ENCODE peak calls at places on chromosomes 12 and 14, in seven cellular contexts. One of them, this sample, is unnamed.

GRCh38 chr14:72810201-72810600 is 83.7 kb downstream of the DPF3 start:
- DNase-seq in IMR-90: no peak
- DNase-seq in neuronal stem cell: no peak
- DNase-seq in mesenchymal stem cell: no peak
- DNase-seq in mesendoderm: no peak
- DNase-seq in trophoblast cell: no peak
- DNase-seq in H1: no peak
- DNase-seq in this sample: no peak

GRCh38 chr12:18462437-18462836 is 201.1 kb downstream of the PIK3C2G start:
- DNase-seq in IMR-90: peak
- DNase-seq in neuronal stem cell: no peak
- DNase-seq in mesenchymal stem cell: no peak
- DNase-seq in mesendoderm: no peak
- DNase-seq in trophoblast cell: no peak
- DNase-seq in H1: no peak
- DNase-seq in this sample: no peak

GRCh38 chr12:63967358-63967757 is 122.9 kb downstream of the SRGAP1 start:
- DNase-seq in IMR-90: peak
- DNase-seq in neuronal stem cell: no peak
- DNase-seq in mesenchymal stem cell: no peak
- DNase-seq in mesendoderm: peak
- DNase-seq in trophoblast cell: no peak
- DNase-seq in H1: no peak
- DNase-seq in this sample: no peak

GRCh38 chr12:49809369-49810158 is 18.6 kb downstream of the NCKAP5L start:
- DNase-seq in IMR-90: no peak
- DNase-seq in neuronal stem cell: peak
- DNase-seq in mesenchymal stem cell: peak
- DNase-seq in mesendoderm: peak
- DNase-seq in trophoblast cell: no peak
- DNase-seq in H1: no peak
- DNase-seq in this sample: no peak

GRCh38 chr12:124544311-124544970 is 23.0 kb downstream of the NCOR2 start:
- DNase-seq in IMR-90: no peak
- DNase-seq in neuronal stem cell: no peak
- DNase-seq in mesenchymal stem cell: peak
- DNase-seq in mesendoderm: no peak
- DNase-seq in trophoblast cell: no peak
- DNase-seq in H1: no peak
- DNase-seq in this sample: no peak

GRCh38 chr12:40375076-40375475 is 150.3 kb downstream of the LRRK2 start:
- DNase-seq in IMR-90: peak
- DNase-seq in neuronal stem cell: no peak
- DNase-seq in mesenchymal stem cell: no peak
- DNase-seq in mesendoderm: peak
- DNase-seq in trophoblast cell: no peak
- DNase-seq in H1: no peak
- DNase-seq in this sample: no peak

GRCh38 chr12:14955876-14956811 is 5.3 kb downstream of the ARHGDIB start:
- DNase-seq in IMR-90: no peak
- DNase-seq in neuronal stem cell: no peak
- DNase-seq in mesenchymal stem cell: no peak
- DNase-seq in mesendoderm: no peak
- DNase-seq in trophoblast cell: no peak
- DNase-seq in H1: no peak
- DNase-seq in this sample: no peak

GRCh38 chr14:104297721-104298401 is 159.5 kb downstream of the KIF26A start:
- DNase-seq in IMR-90: no peak
- DNase-seq in neuronal stem cell: no peak
- DNase-seq in mesenchymal stem cell: no peak
- DNase-seq in mesendoderm: no peak
- DNase-seq in trophoblast cell: no peak
- DNase-seq in H1: no peak
- DNase-seq in this sample: no peak

GRCh38 chr14:28902930-28903329 is 136.3 kb downstream of the FOXG1 start:
- DNase-seq in IMR-90: no peak
- DNase-seq in neuronal stem cell: no peak
- DNase-seq in mesenchymal stem cell: no peak
- DNase-seq in mesendoderm: no peak
- DNase-seq in trophoblast cell: no peak
- DNase-seq in H1: no peak
- DNase-seq in this sample: no peak
- H3K4ac ChIP-seq in IMR-90: no peak
- H3K4ac ChIP-seq in neuronal stem cell: no peak
- H3K4ac ChIP-seq in mesenchymal stem cell: no peak
- H3K4ac ChIP-seq in mesendoderm: no peak
- H3K4ac ChIP-seq in trophoblast cell: no peak
- H3K4ac ChIP-seq in H1: no peak
- H3K4ac ChIP-seq in this sample: no peak

GRCh38 chr12:130956009-130956408 is 2.3 kb downstream of the ADGRD1 start:
- DNase-seq in IMR-90: no peak
- DNase-seq in neuronal stem cell: no peak
- DNase-seq in mesenchymal stem cell: no peak
- DNase-seq in mesendoderm: no peak
- DNase-seq in trophoblast cell: no peak
- DNase-seq in H1: no peak
- DNase-seq in this sample: no peak
- H2BK5ac ChIP-seq in IMR-90: no peak
- H2BK5ac ChIP-seq in neuronal stem cell: no peak
- H2BK5ac ChIP-seq in mesenchymal stem cell: no peak
- H2BK5ac ChIP-seq in mesendoderm: no peak
- H2BK5ac ChIP-seq in trophoblast cell: no peak
- H2BK5ac ChIP-seq in H1: no peak
- H2BK5ac ChIP-seq in this sample: no peak

GRCh38 chr12:5637698-5638097 is 205.8 kb downstream of the NTF3 start:
- DNase-seq in IMR-90: no peak
- DNase-seq in neuronal stem cell: no peak
- DNase-seq in mesenchymal stem cell: no peak
- DNase-seq in mesendoderm: no peak
- DNase-seq in trophoblast cell: no peak
- DNase-seq in H1: no peak
- DNase-seq in this sample: no peak
- H3K4ac ChIP-seq in IMR-90: no peak
- H3K4ac ChIP-seq in neuronal stem cell: no peak
- H3K4ac ChIP-seq in mesenchymal stem cell: no peak
- H3K4ac ChIP-seq in mesendoderm: no peak
- H3K4ac ChIP-seq in trophoblast cell: no peak
- H3K4ac ChIP-seq in H1: no peak
- H3K4ac ChIP-seq in this sample: no peak

GRCh38 chr14:39107624-39108023 is 4.6 kb upstream of the SEC23A start:
- DNase-seq in IMR-90: peak
- DNase-seq in neuronal stem cell: no peak
- DNase-seq in mesenchymal stem cell: peak
- DNase-seq in mesendoderm: peak
- DNase-seq in trophoblast cell: no peak
- DNase-seq in H1: no peak
- DNase-seq in this sample: no peak
- H2BK5ac ChIP-seq in IMR-90: no peak
- H2BK5ac ChIP-seq in neuronal stem cell: no peak
- H2BK5ac ChIP-seq in mesenchymal stem cell: no peak
- H2BK5ac ChIP-seq in mesendoderm: no peak
- H2BK5ac ChIP-seq in trophoblast cell: no peak
- H2BK5ac ChIP-seq in H1: no peak
- H2BK5ac ChIP-seq in this sample: no peak

GRCh38 chr12:716506-716905 is 35.9 kb upstream of the WNK1 start:
- DNase-seq in IMR-90: no peak
- DNase-seq in neuronal stem cell: no peak
- DNase-seq in mesenchymal stem cell: peak
- DNase-seq in mesendoderm: peak
- DNase-seq in trophoblast cell: no peak
- DNase-seq in H1: no peak
- DNase-seq in this sample: no peak
- H3K4ac ChIP-seq in IMR-90: no peak
- H3K4ac ChIP-seq in neuronal stem cell: no peak
- H3K4ac ChIP-seq in mesenchymal stem cell: no peak
- H3K4ac ChIP-seq in mesendoderm: no peak
- H3K4ac ChIP-seq in trophoblast cell: no peak
- H3K4ac ChIP-seq in H1: no peak
- H3K4ac ChIP-seq in this sample: no peak

DNA sequence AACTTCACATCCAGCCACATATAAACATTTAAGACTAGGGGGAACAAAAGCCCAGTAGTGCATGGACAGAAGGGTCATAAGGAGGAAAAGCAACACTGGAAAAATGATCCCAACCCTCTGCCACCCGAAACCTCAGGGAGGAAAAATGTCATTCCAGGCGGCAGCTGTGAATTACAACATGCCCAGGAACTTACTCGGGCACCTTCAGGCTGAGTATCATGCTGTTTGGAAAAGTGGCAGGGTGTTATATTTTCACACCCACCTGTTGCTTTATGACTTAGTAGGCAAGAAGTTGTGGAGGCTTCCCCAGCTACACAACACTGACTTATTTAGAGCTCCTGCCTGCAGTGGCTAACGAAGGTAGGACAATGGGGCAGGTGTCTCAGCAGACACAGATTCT is 96.2 kb upstream of the IFNG-AS1 start:
- DNase-seq in IMR-90: no peak
- DNase-seq in neuronal stem cell: no peak
- DNase-seq in mesenchymal stem cell: no peak
- DNase-seq in mesendoderm: no peak
- DNase-seq in trophoblast cell: no peak
- DNase-seq in H1: no peak
- DNase-seq in this sample: no peak
- H2BK5ac ChIP-seq in IMR-90: no peak
- H2BK5ac ChIP-seq in neuronal stem cell: no peak
- H2BK5ac ChIP-seq in mesenchymal stem cell: no peak
- H2BK5ac ChIP-seq in mesendoderm: no peak
- H2BK5ac ChIP-seq in trophoblast cell: no peak
- H2BK5ac ChIP-seq in H1: no peak
- H2BK5ac ChIP-seq in this sample: no peak

GRCh38 chr14:101797785-101798342 is 36.4 kb downstream of the PPP2R5C start:
- DNase-seq in IMR-90: no peak
- DNase-seq in neuronal stem cell: no peak
- DNase-seq in mesenchymal stem cell: no peak
- DNase-seq in mesendoderm: no peak
- DNase-seq in trophoblast cell: no peak
- DNase-seq in H1: no peak
- DNase-seq in this sample: no peak

GRCh38 chr14:101791919-101792572 is 30.5 kb downstream of the PPP2R5C start:
- DNase-seq in IMR-90: peak
- DNase-seq in neuronal stem cell: no peak
- DNase-seq in mesenchymal stem cell: peak
- DNase-seq in mesendoderm: no peak
- DNase-seq in trophoblast cell: no peak
- DNase-seq in H1: no peak
- DNase-seq in this sample: no peak

DNA sequence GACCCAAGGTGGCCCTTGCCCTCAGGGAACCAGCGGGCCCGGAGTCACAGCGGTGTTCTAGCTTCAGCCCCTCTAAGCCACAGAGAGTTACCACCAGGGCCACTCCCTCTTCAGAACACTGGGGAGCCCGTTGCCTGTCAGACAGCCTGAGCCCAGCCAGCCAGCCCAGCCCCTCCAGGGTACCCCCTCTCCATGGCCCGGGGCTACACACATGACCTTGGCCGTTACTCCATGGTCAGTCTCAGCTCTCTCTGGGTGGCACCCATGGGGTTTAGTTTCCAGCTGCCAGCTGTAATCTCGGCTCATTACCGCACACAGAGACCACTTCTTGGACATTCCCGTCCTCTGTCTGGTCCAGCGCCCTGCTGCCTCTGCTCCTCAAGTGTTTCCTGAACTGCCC is 35.0 kb downstream of the PPP2R5C start:
- DNase-seq in IMR-90: no peak
- DNase-seq in neuronal stem cell: no peak
- DNase-seq in mesenchymal stem cell: no peak
- DNase-seq in mesendoderm: no peak
- DNase-seq in trophoblast cell: no peak
- DNase-seq in H1: no peak
- DNase-seq in this sample: no peak
- H3K4ac ChIP-seq in IMR-90: no peak
- H3K4ac ChIP-seq in neuronal stem cell: no peak
- H3K4ac ChIP-seq in mesenchymal stem cell: no peak
- H3K4ac ChIP-seq in mesendoderm: no peak
- H3K4ac ChIP-seq in trophoblast cell: no peak
- H3K4ac ChIP-seq in H1: no peak
- H3K4ac ChIP-seq in this sample: no peak

GRCh38 chr12:87086118-87086891 is 830.1 kb upstream of the MGAT4C start:
- DNase-seq in IMR-90: peak
- DNase-seq in neuronal stem cell: no peak
- DNase-seq in mesenchymal stem cell: peak
- DNase-seq in mesendoderm: no peak
- DNase-seq in trophoblast cell: no peak
- DNase-seq in H1: no peak
- DNase-seq in this sample: no peak
- H2BK5ac ChIP-seq in IMR-90: no peak
- H2BK5ac ChIP-seq in neuronal stem cell: no peak
- H2BK5ac ChIP-seq in mesenchymal stem cell: no peak
- H2BK5ac ChIP-seq in mesendoderm: no peak
- H2BK5ac ChIP-seq in trophoblast cell: no peak
- H2BK5ac ChIP-seq in H1: no peak
- H2BK5ac ChIP-seq in this sample: no peak

This sample was measured in H9.